ENCODE peak calls at places on chromosomes 5 and 9, in seven cellular contexts. H is MM.1S, Z is Panc1, O is pancreas, L is upper lobe of right lung, G is heart right ventricle, E is hepatocyte. Y is an unnamed sample. For H3K36me3, the result is how much of the 10 kb centered on the place peaks cover.

GRCh38 chr9:127197186-127197860 is 67.3 kb upstream of the GARNL3 start:
- DNase-seq in H (no peak), Z (no peak), O (no peak), L (no peak), G (no peak), E (no peak), Y (no peak)

GRCh38 chr9:7185612-7186011 is 427.8 kb downstream of the KDM4C start:
- DNase-seq in H (no peak), Z (peak), O (no peak), L (no peak), G (no peak), E (peak), Y (peak)

GRCh38 chr5:91098581-91098980 is 284.5 kb downstream of the ARRDC3 start:
- DNase-seq in H (no peak), Z (no peak), O (no peak), L (no peak), G (no peak), E (peak), Y (no peak)

GRCh38 chr5:17217421-17218352 is at the start of gene BASP1:
- DNase-seq in H (peak), Z (no peak), O (peak), L (peak), G (peak), E (peak), Y (peak)

GRCh38 chr5:644971-645370 is 32.8 kb downstream of the CEP72 start:
- DNase-seq in H (no peak), Z (no peak), O (no peak), L (peak), G (no peak), E (no peak), Y (no peak)

GRCh38 chr5:33319841-33320240 is 120.9 kb upstream of the TARS1 start:
- DNase-seq in H (no peak), Z (no peak), O (no peak), L (no peak), G (no peak), E (no peak), Y (no peak)

GRCh38 chr5:96326902-96327301 is 106.1 kb downstream of the PCSK1 start:
- DNase-seq in H (peak), Z (no peak), O (no peak), L (no peak), G (no peak), E (no peak), Y (no peak)

GRCh38 chr5:54520438-54520846 is 2.9 kb downstream of the SNX18 start:
- DNase-seq in H (no peak), Z (no peak), O (no peak), L (no peak), G (no peak), E (peak), Y (no peak)

GRCh38 chr9:6049798-6050197 is 34.4 kb upstream of the RANBP6 start:
- DNase-seq in H (peak), Z (no peak), O (no peak), L (no peak), G (no peak), E (no peak), Y (no peak)

GRCh38 chr5:172441262-172441751 is 13.0 kb downstream of the SH3PXD2B start:
- DNase-seq in H (no peak), Z (no peak), O (peak), L (no peak), G (peak), E (no peak), Y (no peak)

GRCh38 chr5:92864591-92864990 is 716.4 kb downstream of the NR2F1-AS1 start:
- DNase-seq in H (no peak), Z (no peak), O (no peak), L (no peak), G (no peak), E (no peak), Y (no peak)

GRCh38 chr9:86909388-86909787 is 37.9 kb downstream of the GAS1 start:
- DNase-seq in H (no peak), Z (no peak), O (no peak), L (no peak), G (no peak), E (no peak), Y (peak)

GRCh38 chr9:27771803-27772545 is 198.7 kb upstream of the C9orf72 start:
- DNase-seq in H (no peak), Z (no peak), O (no peak), L (no peak), G (no peak), E (no peak), Y (peak)

GRCh38 chr5:14405267-14405666 is 176.3 kb upstream of the OTULINL start:
- DNase-seq in H (no peak), Z (no peak), O (no peak), L (no peak), G (no peak), E (no peak), Y (no peak)

GRCh38 chr5:157744055-157745011 is 821 bp downstream of the LSM11 start:
- DNase-seq in H (no peak), Z (no peak), O (no peak), L (peak), G (peak), E (no peak), Y (no peak)

GRCh38 chr9:87528969-87529368 is 31.3 kb downstream of the DAPK1 start:
- DNase-seq in H (no peak), Z (no peak), O (no peak), L (no peak), G (no peak), E (no peak), Y (no peak)

GRCh38 chr5:116911074-116911473 is 336.5 kb upstream of the SEMA6A start:
- DNase-seq in H (no peak), Z (no peak), O (no peak), L (no peak), G (no peak), E (no peak), Y (no peak)

GRCh38 chr5:45402804-45403455 is 293.2 kb downstream of the HCN1 start:
- DNase-seq in H (no peak), Z (no peak), O (no peak), L (no peak), G (no peak), E (no peak), Y (no peak)

GRCh38 chr9:121055642-121056143 is 5.6 kb upstream of the C5 start:
- DNase-seq in H (peak), Z (no peak), O (peak), L (no peak), G (no peak), E (peak), Y (no peak)

GRCh38 chr9:81685763-81686613 is 3.4 kb downstream of the TLE1 start:
- DNase-seq in H (no peak), Z (no peak), O (no peak), L (no peak), G (no peak), E (peak), Y (peak)

GRCh38 chr5:83222906-83223305 is 145.6 kb downstream of the XRCC4 start:
- DNase-seq in H (no peak), Z (no peak), O (no peak), L (no peak), G (no peak), E (no peak), Y (no peak)

GRCh38 chr5:141223112-141223783 is at the start of gene PCDHB14:
- DNase-seq in H (peak), Z (peak), O (no peak), L (no peak), G (no peak), E (peak), Y (no peak)

GRCh38 chr5:52738095-52738506 is 49.6 kb upstream of the ITGA1 start:
- DNase-seq in H (no peak), Z (no peak), O (no peak), L (no peak), G (no peak), E (no peak), Y (peak)

GRCh38 chr9:2771101-2771500 is 53.8 kb downstream of the KCNV2 start:
- DNase-seq in H (no peak), Z (no peak), O (no peak), L (no peak), G (no peak), E (peak), Y (no peak)

GRCh38 chr9:114317665-114318357 is 5.1 kb upstream of the ORM1 start:
- DNase-seq in H (no peak), Z (no peak), O (no peak), L (peak), G (no peak), E (no peak), Y (no peak)

GRCh38 chr5:54021413-54022155 is 288.8 kb downstream of the ARL15 start:
- DNase-seq in H (peak), Z (no peak), O (no peak), L (no peak), G (no peak), E (no peak), Y (no peak)

GRCh38 chr9:89533396-89534187 is 35.7 kb upstream of the SEMA4D start:
- DNase-seq in H (no peak), Z (no peak), O (no peak), L (no peak), G (no peak), E (no peak), Y (no peak)

GRCh38 chr5:82298668-82299067 is 20.5 kb upstream of the RPS23 start:
- DNase-seq in H (no peak), Z (no peak), O (no peak), L (no peak), G (no peak), E (no peak), Y (no peak)

GRCh38 chr5:99004960-99005359 is 76.2 kb upstream of the CHD1 start:
- DNase-seq in H (no peak), Z (no peak), O (no peak), L (no peak), G (no peak), E (no peak), Y (peak)

GRCh38 chr5:178433273-178433775 is 156.9 kb downstream of the COL23A1 start:
- DNase-seq in H (no peak), Z (no peak), O (no peak), L (no peak), G (no peak), E (no peak), Y (no peak)

DNA sequence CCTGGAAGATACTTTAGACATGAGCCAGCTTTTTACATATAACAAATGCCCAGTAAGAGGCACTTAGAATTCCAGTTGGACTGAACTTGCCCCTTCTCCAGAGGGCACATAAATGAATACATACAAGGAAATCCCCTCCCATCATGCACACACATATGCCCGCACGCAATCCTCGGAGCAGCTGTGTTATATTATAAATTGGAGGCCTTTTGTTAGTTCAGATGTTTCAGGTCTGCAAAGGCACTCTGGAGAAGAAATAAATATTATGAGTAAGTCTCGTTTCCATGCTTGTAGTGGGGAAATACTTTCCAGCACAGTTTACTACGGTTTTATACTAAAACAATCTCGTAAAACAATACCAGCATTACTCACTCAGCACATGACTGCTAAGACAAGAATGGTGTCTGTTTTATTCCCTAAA is 17.6 kb upstream of the MUSK start:
- DNase-seq in H (no peak), Z (no peak), O (no peak), L (no peak), G (no peak), E (peak), Y (peak)
- H3K27ac ChIP-seq in H (no peak), Z (no peak), O (no peak), L (no peak), G (no peak), E (peak), Y (peak)

DNA sequence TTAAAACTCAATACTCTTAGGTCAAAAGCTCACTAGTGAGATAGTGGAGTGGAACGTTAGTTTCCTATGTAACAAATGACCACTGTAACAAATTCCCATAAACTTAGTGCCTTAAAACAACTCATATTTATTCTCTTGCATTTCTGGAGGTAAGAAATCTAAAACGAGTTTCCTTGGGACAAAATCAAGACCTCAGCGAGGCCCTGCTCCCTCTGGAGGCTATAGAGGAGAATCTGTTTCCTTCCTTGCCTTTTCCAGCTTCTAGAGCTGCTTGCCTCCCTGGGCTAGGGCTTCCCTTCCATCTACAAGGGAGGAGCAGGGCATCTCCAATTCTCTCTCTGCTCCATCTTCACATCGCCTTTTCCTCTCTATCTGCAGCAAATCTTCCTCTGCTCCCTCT is 32.0 kb downstream of the SEMA5A start:
- DNase-seq in H (no peak), Z (no peak), O (no peak), L (no peak), G (no peak), E (peak), Y (peak)
- TF ChIP-seq CTCF in H (no peak), Z (peak), O (no peak), L (no peak), G (no peak), E (peak), Y (peak)

DNA sequence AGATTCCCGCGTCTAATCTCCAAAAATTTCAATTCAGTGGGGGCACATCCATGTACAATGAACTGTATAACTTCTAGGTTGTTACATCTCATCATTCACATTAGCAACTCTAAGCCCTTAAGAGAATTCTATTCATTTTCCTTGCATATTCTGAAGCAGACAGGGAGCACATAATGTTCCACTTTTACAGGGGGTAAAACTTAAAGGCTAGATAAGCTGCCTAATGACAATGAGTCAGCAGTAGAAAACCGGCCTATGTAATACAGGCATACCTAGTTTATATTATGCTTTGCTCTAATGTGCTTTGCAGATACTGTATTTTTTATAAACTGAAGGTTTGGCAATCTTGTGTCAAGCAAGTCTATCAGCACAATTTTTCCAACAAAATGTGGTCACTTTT is 40.4 kb downstream of the PTAR1 start:
- DNase-seq in H (no peak), Z (no peak), O (no peak), L (no peak), G (no peak), E (peak), Y (peak)
- H3K36me3 ChIP-seq in H (under half), Z (under half), O (under half), L (under half), G (half or more), E (under half), Y (under half)

GRCh38 chr9:128634651-128635262 is 21.9 kb downstream of the DYNC2I2 start:
- DNase-seq in H (no peak), Z (no peak), O (no peak), L (peak), G (no peak), E (no peak), Y (no peak)
- H3K27ac ChIP-seq in H (no peak), Z (peak), O (peak), L (peak), G (peak), E (peak), Y (no peak)

GRCh38 chr5:154967419-154968024 is 26.6 kb downstream of the MRPL22 start:
- DNase-seq in H (no peak), Z (no peak), O (no peak), L (no peak), G (no peak), E (peak), Y (peak)
- TF ChIP-seq CTCF in H (peak), Z (peak), O (no peak), L (peak), G (peak), E (peak), Y (peak)

DNA sequence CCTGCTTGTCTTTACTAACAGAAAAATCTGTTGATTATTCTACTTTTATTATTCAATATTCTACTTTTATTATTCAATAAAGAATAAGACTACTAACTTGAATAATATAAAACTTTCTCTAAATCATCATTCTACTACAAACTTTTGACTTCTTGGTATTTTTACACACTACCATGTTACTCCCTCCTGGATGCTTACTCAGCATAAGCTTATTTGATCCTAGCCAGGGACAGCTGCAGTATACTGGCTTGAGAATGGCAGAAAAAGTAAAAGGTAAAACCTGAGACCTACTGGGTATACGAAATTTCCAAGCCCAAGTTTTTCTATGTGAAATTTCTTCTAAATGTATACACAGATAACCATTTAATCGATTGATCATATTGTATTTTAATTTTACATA is 26.1 kb downstream of the PGGT1B start:
- DNase-seq in H (no peak), Z (no peak), O (no peak), L (no peak), G (no peak), E (no peak), Y (no peak)
- H3K36me3 ChIP-seq in H (under half), Z (under half), O (under half), L (under half), G (half or more), E (under half), Y (under half)

DNA sequence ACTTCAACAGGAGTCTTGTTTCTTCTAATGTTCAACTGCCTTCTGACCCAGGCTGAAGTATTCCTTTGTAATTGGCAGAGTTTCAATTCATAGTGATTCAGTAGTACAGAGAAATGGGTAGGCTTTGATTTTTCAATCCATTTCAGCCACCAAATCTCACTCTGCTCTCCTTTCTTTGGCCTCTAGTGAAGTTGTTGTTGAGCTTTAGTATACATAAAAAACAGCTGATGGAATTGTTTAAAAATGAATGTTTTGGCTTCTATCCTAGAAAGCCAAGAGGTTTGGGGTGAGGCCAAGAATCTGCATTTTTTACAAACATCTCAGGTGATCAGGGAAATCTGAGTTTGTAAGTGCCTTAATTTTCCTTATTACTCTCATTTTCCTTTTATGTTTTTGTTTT is 182.9 kb upstream of the MAP1B start:
- DNase-seq in H (no peak), Z (no peak), O (no peak), L (no peak), G (no peak), E (no peak), Y (no peak)
- H3K27ac ChIP-seq in H (no peak), Z (no peak), O (no peak), L (no peak), G (no peak), E (peak), Y (peak)

DNA sequence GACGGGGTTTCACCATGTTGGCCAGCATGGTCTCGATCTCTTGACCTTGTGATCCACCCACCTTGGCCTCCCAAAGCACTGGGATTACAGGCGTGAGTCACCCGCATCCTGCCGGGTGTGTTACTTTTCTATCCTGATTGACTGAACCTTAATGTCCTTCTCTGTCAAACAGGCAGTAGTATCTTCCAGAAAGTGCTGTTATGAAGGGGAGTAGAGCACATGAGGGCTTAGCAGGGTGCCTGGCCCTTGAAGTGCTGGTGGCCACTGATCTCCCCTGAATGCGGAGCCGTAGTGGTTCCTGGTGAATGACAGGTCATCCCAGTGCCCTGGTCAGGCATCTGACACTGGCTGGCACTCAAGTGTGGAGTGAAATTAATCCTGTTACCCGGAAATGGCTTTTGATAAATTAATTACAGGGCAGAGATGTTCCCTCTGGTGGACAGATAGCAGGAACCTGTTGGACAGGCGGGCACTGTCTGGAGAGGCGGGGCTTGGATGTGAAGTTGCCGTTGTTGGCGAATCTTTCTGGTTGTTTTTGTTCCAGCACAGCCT is 28.4 kb downstream of the PRRC2B start:
- DNase-seq in H (no peak), Z (no peak), O (no peak), L (peak), G (no peak), E (peak), Y (no peak)
- TF ChIP-seq CTCF in H (no peak), Z (no peak), O (no peak), L (peak), G (no peak), E (no peak), Y (peak)

GRCh38 chr5:151060742-151061141 is 20.1 kb downstream of the TNIP1 start:
- DNase-seq in H (no peak), Z (no peak), O (no peak), L (peak), G (no peak), E (no peak), Y (no peak)
- H3K36me3 ChIP-seq in H (under half), Z (under half), O (under half), L (half or more), G (half or more), E (under half), Y (half or more)

DNA sequence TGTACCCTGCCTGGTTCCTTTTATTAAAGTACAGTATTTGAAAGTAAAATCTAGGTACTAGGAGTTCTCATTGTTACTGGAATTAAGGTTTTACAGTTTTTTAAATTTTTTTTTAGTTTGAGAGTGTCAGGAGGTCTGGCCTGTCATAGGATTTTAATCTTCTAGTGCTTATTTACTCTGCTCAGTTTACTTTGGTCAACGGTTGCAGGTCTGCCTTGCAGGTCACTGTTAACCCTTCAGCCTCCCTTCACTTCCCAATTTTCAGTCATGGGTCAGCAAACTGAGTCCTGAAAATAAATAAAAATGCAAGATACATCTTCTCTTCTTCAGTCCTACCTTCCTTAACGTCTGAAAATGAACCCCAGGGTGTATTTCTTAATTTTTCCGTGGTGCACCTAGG is 18.8 kb upstream of the PTBP3 start:
- DNase-seq in H (no peak), Z (no peak), O (no peak), L (no peak), G (no peak), E (no peak), Y (no peak)
- H3K27ac ChIP-seq in H (no peak), Z (no peak), O (no peak), L (no peak), G (no peak), E (no peak), Y (no peak)